ENCODE peak calls at places on chromosome 5, in five cellular contexts. One of them, this sample, is unnamed.

GRCh38 chr5:91514408-91514807 is 131.3 kb upstream of the ARRDC3 start:
- DNase-seq in epithelial cell of esophagus: no peak
- DNase-seq in HepG2: no peak
- DNase-seq in activated CD4-positive, alpha-beta T cell treated with anti-CD3 and anti-CD28 coated beads, Interleukin-2, amount 50 U/mL, for 1 hour: no peak
- DNase-seq in GM13977: no peak
- DNase-seq in this sample: no peak

GRCh38 chr5:136686192-136686872 is 321.0 kb upstream of the TRPC7 start:
- DNase-seq in GM13977: no peak
- DNase-seq in epithelial cell of esophagus: peak
- DNase-seq in HepG2: peak
- DNase-seq in activated CD4-positive, alpha-beta T cell treated with anti-CD3 and anti-CD28 coated beads, Interleukin-2, amount 50 U/mL, for 1 hour: no peak
- DNase-seq in this sample: no peak

GRCh38 chr5:64680289-64680688 is 10.0 kb upstream of the SHISAL2B start:
- DNase-seq in HepG2: peak
- DNase-seq in epithelial cell of esophagus: peak
- DNase-seq in activated CD4-positive, alpha-beta T cell treated with anti-CD3 and anti-CD28 coated beads, Interleukin-2, amount 50 U/mL, for 1 hour: no peak
- DNase-seq in GM13977: no peak
- DNase-seq in this sample: no peak

GRCh38 chr5:95620030-95620869 is at the start of gene GPR150:
- DNase-seq in HepG2: peak
- DNase-seq in GM13977: peak
- DNase-seq in activated CD4-positive, alpha-beta T cell treated with anti-CD3 and anti-CD28 coated beads, Interleukin-2, amount 50 U/mL, for 1 hour: peak
- DNase-seq in epithelial cell of esophagus: peak
- DNase-seq in this sample: no peak

GRCh38 chr5:119285070-119285916 is 70.5 kb upstream of the TNFAIP8 start:
- DNase-seq in GM13977: no peak
- DNase-seq in activated CD4-positive, alpha-beta T cell treated with anti-CD3 and anti-CD28 coated beads, Interleukin-2, amount 50 U/mL, for 1 hour: no peak
- DNase-seq in HepG2: no peak
- DNase-seq in epithelial cell of esophagus: no peak
- DNase-seq in this sample: no peak

GRCh38 chr5:95731571-95732554 is 727 bp downstream of the RHOBTB3 start:
- DNase-seq in GM13977: peak
- DNase-seq in activated CD4-positive, alpha-beta T cell treated with anti-CD3 and anti-CD28 coated beads, Interleukin-2, amount 50 U/mL, for 1 hour: peak
- DNase-seq in epithelial cell of esophagus: peak
- DNase-seq in HepG2: peak
- DNase-seq in this sample: peak

GRCh38 chr5:119255571-119256356 is 100.1 kb upstream of the TNFAIP8 start:
- DNase-seq in activated CD4-positive, alpha-beta T cell treated with anti-CD3 and anti-CD28 coated beads, Interleukin-2, amount 50 U/mL, for 1 hour: no peak
- DNase-seq in epithelial cell of esophagus: peak
- DNase-seq in GM13977: no peak
- DNase-seq in HepG2: peak
- DNase-seq in this sample: no peak

GRCh38 chr5:53091304-53091703 is 18.3 kb downstream of the MOCS2 start:
- DNase-seq in activated CD4-positive, alpha-beta T cell treated with anti-CD3 and anti-CD28 coated beads, Interleukin-2, amount 50 U/mL, for 1 hour: no peak
- DNase-seq in epithelial cell of esophagus: peak
- DNase-seq in GM13977: no peak
- DNase-seq in HepG2: no peak
- DNase-seq in this sample: no peak

GRCh38 chr5:89457411-89458329 is 574.7 kb upstream of the MEF2C start:
- DNase-seq in GM13977: no peak
- DNase-seq in activated CD4-positive, alpha-beta T cell treated with anti-CD3 and anti-CD28 coated beads, Interleukin-2, amount 50 U/mL, for 1 hour: no peak
- DNase-seq in epithelial cell of esophagus: peak
- DNase-seq in HepG2: no peak
- DNase-seq in this sample: peak

GRCh38 chr5:139660916-139661814 is 13.0 kb downstream of the CXXC5 start:
- DNase-seq in epithelial cell of esophagus: peak
- DNase-seq in GM13977: peak
- DNase-seq in activated CD4-positive, alpha-beta T cell treated with anti-CD3 and anti-CD28 coated beads, Interleukin-2, amount 50 U/mL, for 1 hour: no peak
- DNase-seq in HepG2: no peak
- DNase-seq in this sample: peak

GRCh38 chr5:56078675-56079500 is 84.1 kb upstream of the IL6ST start:
- DNase-seq in HepG2: peak
- DNase-seq in GM13977: no peak
- DNase-seq in activated CD4-positive, alpha-beta T cell treated with anti-CD3 and anti-CD28 coated beads, Interleukin-2, amount 50 U/mL, for 1 hour: no peak
- DNase-seq in epithelial cell of esophagus: peak
- DNase-seq in this sample: no peak

GRCh38 chr5:128629162-128629561 is 91.1 kb upstream of the FBN2 start:
- DNase-seq in activated CD4-positive, alpha-beta T cell treated with anti-CD3 and anti-CD28 coated beads, Interleukin-2, amount 50 U/mL, for 1 hour: no peak
- DNase-seq in HepG2: no peak
- DNase-seq in epithelial cell of esophagus: no peak
- DNase-seq in GM13977: no peak
- DNase-seq in this sample: no peak

GRCh38 chr5:179306191-179307005 is 38.9 kb downstream of the ADAMTS2 start:
- DNase-seq in GM13977: no peak
- DNase-seq in HepG2: no peak
- DNase-seq in activated CD4-positive, alpha-beta T cell treated with anti-CD3 and anti-CD28 coated beads, Interleukin-2, amount 50 U/mL, for 1 hour: no peak
- DNase-seq in epithelial cell of esophagus: no peak
- DNase-seq in this sample: no peak

GRCh38 chr5:91110709-91111108 is 272.4 kb downstream of the ARRDC3 start:
- DNase-seq in GM13977: no peak
- DNase-seq in HepG2: no peak
- DNase-seq in activated CD4-positive, alpha-beta T cell treated with anti-CD3 and anti-CD28 coated beads, Interleukin-2, amount 50 U/mL, for 1 hour: no peak
- DNase-seq in epithelial cell of esophagus: no peak
- DNase-seq in this sample: peak

GRCh38 chr5:543755-544674 is 19.8 kb upstream of the SLC9A3 start:
- DNase-seq in HepG2: no peak
- DNase-seq in activated CD4-positive, alpha-beta T cell treated with anti-CD3 and anti-CD28 coated beads, Interleukin-2, amount 50 U/mL, for 1 hour: peak
- DNase-seq in GM13977: peak
- DNase-seq in epithelial cell of esophagus: no peak
- DNase-seq in this sample: peak

GRCh38 chr5:167819406-167819805 is 472.0 kb upstream of the WWC1 start:
- DNase-seq in GM13977: peak
- DNase-seq in epithelial cell of esophagus: peak
- DNase-seq in activated CD4-positive, alpha-beta T cell treated with anti-CD3 and anti-CD28 coated beads, Interleukin-2, amount 50 U/mL, for 1 hour: no peak
- DNase-seq in HepG2: no peak
- DNase-seq in this sample: no peak

GRCh38 chr5:103402861-103403260 is 144.3 kb downstream of the MACIR start:
- DNase-seq in epithelial cell of esophagus: no peak
- DNase-seq in GM13977: no peak
- DNase-seq in HepG2: no peak
- DNase-seq in activated CD4-positive, alpha-beta T cell treated with anti-CD3 and anti-CD28 coated beads, Interleukin-2, amount 50 U/mL, for 1 hour: no peak
- DNase-seq in this sample: no peak

GRCh38 chr5:91850031-91850430 is 466.9 kb upstream of the ARRDC3 start:
- DNase-seq in GM13977: no peak
- DNase-seq in epithelial cell of esophagus: peak
- DNase-seq in activated CD4-positive, alpha-beta T cell treated with anti-CD3 and anti-CD28 coated beads, Interleukin-2, amount 50 U/mL, for 1 hour: no peak
- DNase-seq in HepG2: no peak
- DNase-seq in this sample: no peak

GRCh38 chr5:40790947-40791593 is 7.1 kb downstream of the PRKAA1 start:
- DNase-seq in GM13977: no peak
- DNase-seq in HepG2: peak
- DNase-seq in activated CD4-positive, alpha-beta T cell treated with anti-CD3 and anti-CD28 coated beads, Interleukin-2, amount 50 U/mL, for 1 hour: no peak
- DNase-seq in epithelial cell of esophagus: peak
- DNase-seq in this sample: no peak